ENCODE peak calls at places on chromosomes 2 and 18, in six cellular contexts. S is H4; G is HCEC 1CT; Y is HT1080; O is activated CD8-positive, alpha-beta T cell treated with anti-CD3 and anti-CD28 coated beads for 36 hours; R is mucosa of gallbladder. T is an unnamed sample.

GRCh38 chr2:192159215-192159614 is 35.5 kb downstream of the TMEFF2 start:
- DNase-seq in S (no peak), G (no peak), Y (no peak), O (no peak), R (no peak), T (no peak)

GRCh38 chr2:134782792-134783191 is 55.6 kb upstream of the ACMSD start:
- DNase-seq in S (peak), G (no peak), Y (peak), O (no peak), R (no peak), T (peak)

GRCh38 chr2:169072163-169072925 is 3.0 kb downstream of the DHRS9 start:
- DNase-seq in S (no peak), G (no peak), Y (no peak), O (no peak), R (no peak), T (no peak)

GRCh38 chr2:85981579-85982247 is 92.9 kb upstream of the ST3GAL5 start:
- DNase-seq in S (no peak), G (no peak), Y (no peak), O (no peak), R (no peak), T (no peak)

GRCh38 chr2:20506281-20506685 is 59.4 kb downstream of the RHOB start:
- DNase-seq in S (no peak), G (peak), Y (peak), O (no peak), R (no peak), T (no peak)

GRCh38 chr2:239660390-239661228 is 259.8 kb upstream of the HDAC4 start:
- DNase-seq in S (no peak), G (no peak), Y (no peak), O (no peak), R (peak), T (no peak)

GRCh38 chr2:86335865-86336321 is 1.5 kb downstream of the REEP1 start:
- DNase-seq in S (no peak), G (no peak), Y (no peak), O (no peak), R (peak), T (no peak)

GRCh38 chr2:226813148-226813701 is 13.6 kb upstream of the IRS1 start:
- DNase-seq in S (no peak), G (no peak), Y (no peak), O (peak), R (no peak), T (no peak)

GRCh38 chr2:15619076-15619475 is 27.4 kb downstream of the DDX1 start:
- DNase-seq in S (no peak), G (no peak), Y (no peak), O (no peak), R (no peak), T (no peak)

GRCh38 chr18:71431171-71431570 is 1113.0 kb downstream of the CBLN2 start:
- DNase-seq in S (no peak), G (no peak), Y (no peak), O (no peak), R (no peak), T (no peak)

GRCh38 chr18:49677762-49678398 is 116.0 kb downstream of the LIPG start:
- DNase-seq in S (no peak), G (no peak), Y (no peak), O (no peak), R (no peak), T (no peak)

GRCh38 chr18:56532176-56532840 is 106.1 kb downstream of the TXNL1 start:
- DNase-seq in S (peak), G (no peak), Y (peak), O (peak), R (no peak), T (no peak)

GRCh38 chr2:231786177-231786916 is at the start of gene COPS7B:
- DNase-seq in S (peak), G (peak), Y (peak), O (peak), R (peak), T (no peak)

GRCh38 chr18:3649559-3650426 is 199.8 kb downstream of the TGIF1 start:
- DNase-seq in S (peak), G (peak), Y (peak), O (no peak), R (no peak), T (no peak)

GRCh38 chr18:78767648-78768071 is 212.0 kb upstream of the SALL3 start:
- DNase-seq in S (no peak), G (no peak), Y (no peak), O (no peak), R (no peak), T (no peak)

GRCh38 chr2:19131871-19132270 is 226.6 kb downstream of the OSR1 start:
- DNase-seq in S (peak), G (no peak), Y (no peak), O (no peak), R (no peak), T (no peak)

GRCh38 chr2:127455566-127456493 is 37.6 kb downstream of the PROC start:
- DNase-seq in S (no peak), G (no peak), Y (no peak), O (no peak), R (no peak), T (peak)

GRCh38 chr2:38600242-38600891 is 2.4 kb downstream of the HNRNPLL start:
- DNase-seq in S (peak), G (no peak), Y (peak), O (peak), R (no peak), T (no peak)

GRCh38 chr2:127759931-127760330 is 51.0 kb downstream of the WDR33 start:
- DNase-seq in S (no peak), G (no peak), Y (no peak), O (no peak), R (no peak), T (no peak)

GRCh38 chr2:218883491-218884490 is 3.1 kb downstream of the WNT10A start:
- DNase-seq in S (no peak), G (no peak), Y (no peak), O (peak), R (no peak), T (no peak)

GRCh38 chr2:30178618-30179404 is 32.0 kb downstream of the YPEL5 start:
- DNase-seq in S (no peak), G (peak), Y (peak), O (no peak), R (peak), T (no peak)

GRCh38 chr2:23404426-23404825 is 19.4 kb downstream of the KLHL29 start:
- DNase-seq in S (peak), G (peak), Y (peak), O (peak), R (peak), T (no peak)

GRCh38 chr2:8754056-8754790 is 72.4 kb downstream of the ID2 start:
- DNase-seq in S (no peak), G (no peak), Y (no peak), O (no peak), R (no peak), T (no peak)

GRCh38 chr2:159054032-159054334 is 85.5 kb downstream of the TANC1 start:
- DNase-seq in S (no peak), G (no peak), Y (no peak), O (no peak), R (no peak), T (no peak)

GRCh38 chr2:48870503-48870902 is 115.0 kb upstream of the LHCGR start:
- DNase-seq in S (no peak), G (no peak), Y (no peak), O (no peak), R (no peak), T (no peak)

GRCh38 chr2:20208487-20208882 is 16.4 kb downstream of the SDC1 start:
- DNase-seq in S (no peak), G (no peak), Y (no peak), O (no peak), R (no peak), T (no peak)

GRCh38 chr2:144079808-144080207 is 440.1 kb downstream of the ZEB2 start:
- DNase-seq in S (no peak), G (peak), Y (no peak), O (no peak), R (no peak), T (no peak)

T was measured in epithelial cell of proximal tubule.